ENCODE peak calls at places on chromosome 14, in ten cellular contexts. S is memory B cell; V is NCI-H1694 treated with DMSO at 0.1 percent for 48 hours; F is stimulated activated CD4-positive, alpha-beta T cell treated with anti-CD3 and anti-CD28 coated beads, TNF-alpha, amount 100 ng/mL, for 1 hour; Q is left colon; P is ecto neural progenitor cell; B is M059J; D is CD4-positive, alpha-beta T cell; L is activated CD4-positive, alpha-beta T cell treated with anti-CD3 and anti-CD28 coated beads, Interleukin-2, amount 10 ng/mL, durations not matched to agents 7 days and 5 days; E is stimulated activated CD8-positive, alpha-beta memory T cell treated with anti-CD3 and anti-CD28 coated beads, Interleukin-15, amount 100 ng/mL, for 24 hours. J is an unnamed sample.

GRCh38 chr14:103385994-103386491 is 828 bp downstream of the MARK3 start:
- DNase-seq in S (peak), V (no peak), F (no peak), Q (peak), P (peak), B (peak), D (peak), L (peak), E (peak), J (no peak)

GRCh38 chr14:72810201-72810600 is 83.7 kb downstream of the DPF3 start:
- DNase-seq in S (no peak), V (no peak), F (no peak), Q (no peak), P (no peak), B (no peak), D (no peak), L (peak), E (peak), J (no peak)

GRCh38 chr14:32083789-32084188 is 6.7 kb downstream of the ARHGAP5 start:
- DNase-seq in S (no peak), V (no peak), F (no peak), Q (no peak), P (no peak), B (no peak), D (no peak), L (no peak), E (no peak), J (no peak)

GRCh38 chr14:52874389-52874788 is 76.5 kb downstream of the FERMT2 start:
- DNase-seq in S (no peak), V (no peak), F (no peak), Q (no peak), P (no peak), B (no peak), D (no peak), L (no peak), E (no peak), J (no peak)

GRCh38 chr14:62179367-62180018 is 417.3 kb downstream of the SNAPC1 start:
- DNase-seq in S (no peak), V (peak), F (no peak), Q (peak), P (peak), B (peak), D (no peak), L (peak), E (no peak), J (no peak)

GRCh38 chr14:37753459-37753858 is 158.0 kb downstream of the TTC6 start:
- DNase-seq in S (no peak), V (no peak), F (no peak), Q (no peak), P (no peak), B (no peak), D (no peak), L (no peak), E (no peak), J (no peak)

GRCh38 chr14:73014105-73014504 is 12.8 kb downstream of the ZFYVE1 start:
- DNase-seq in S (no peak), V (no peak), F (no peak), Q (no peak), P (no peak), B (peak), D (no peak), L (peak), E (no peak), J (no peak)

GRCh38 chr14:105151838-105152793 is 16.5 kb downstream of the JAG2 start:
- DNase-seq in S (no peak), V (no peak), F (no peak), Q (no peak), P (no peak), B (no peak), D (no peak), L (no peak), E (no peak), J (no peak)

GRCh38 chr14:59254911-59255545 is 66.6 kb downstream of the DAAM1 start:
- DNase-seq in S (no peak), V (no peak), F (no peak), Q (no peak), P (no peak), B (no peak), D (no peak), L (no peak), E (no peak), J (peak)

GRCh38 chr14:68110989-68111704 is 291.6 kb downstream of the RAD51B start:
- DNase-seq in S (no peak), V (no peak), F (no peak), Q (no peak), P (no peak), B (no peak), D (no peak), L (no peak), E (no peak), J (no peak)

GRCh38 chr14:50599700-50600444 is 39.9 kb downstream of the ATL1 start:
- DNase-seq in S (peak), V (peak), F (no peak), Q (no peak), P (no peak), B (peak), D (no peak), L (peak), E (no peak), J (no peak)

GRCh38 chr14:101246894-101247853 is 314.1 kb upstream of the DIO3 start:
- DNase-seq in S (no peak), V (no peak), F (no peak), Q (no peak), P (no peak), B (no peak), D (no peak), L (no peak), E (no peak), J (no peak)

GRCh38 chr14:21997300-21997699 is 323.7 kb upstream of the OR4E1 start:
- DNase-seq in S (no peak), V (no peak), F (no peak), Q (no peak), P (no peak), B (no peak), D (no peak), L (peak), E (no peak), J (no peak)

GRCh38 chr14:61076531-61076930 is 95.5 kb downstream of the SLC38A6 start:
- DNase-seq in S (no peak), V (no peak), F (no peak), Q (no peak), P (no peak), B (no peak), D (no peak), L (no peak), E (no peak), J (no peak)

GRCh38 chr14:64095620-64096019 is 198.6 kb downstream of the ESR2 start:
- DNase-seq in S (no peak), V (no peak), F (no peak), Q (no peak), P (no peak), B (no peak), D (no peak), L (no peak), E (no peak), J (no peak)

J was measured in tibial artery.